ENCODE peak calls at places on chromosomes 5 and 9, in ten cellular contexts. One of them, this sample, is unnamed.
A peak's percentile ranks its signal among the peaks of the same experiment; 100 is the strongest.

GRCh38 chr5:135203593-135204036 is 169.6 kb upstream of the PITX1 start:
- DNase-seq in NB4: peak; percentile 47
- DNase-seq in colonic mucosa: no peak
- DNase-seq in fibroblast of lung: no peak
- DNase-seq in AG08396: no peak
- DNase-seq in GOT3: no peak
- DNase-seq in fibroblast of pulmonary artery: no peak
- DNase-seq in NCI-H2171: no peak
- DNase-seq in T-helper 2 cell: no peak
- DNase-seq in Peyer's patch: no peak
- DNase-seq in this sample: no peak

GRCh38 chr9:34633851-34634550 is 3.6 kb downstream of the SIGMAR1 start:
- DNase-seq in NB4: peak; percentile 93
- DNase-seq in colonic mucosa: peak; percentile 72
- DNase-seq in fibroblast of lung: peak; percentile 70
- DNase-seq in AG08396: peak; percentile 82
- DNase-seq in GOT3: peak; percentile 5
- DNase-seq in fibroblast of pulmonary artery: peak; percentile 77
- DNase-seq in NCI-H2171: no peak
- DNase-seq in T-helper 2 cell: peak; percentile 58
- DNase-seq in Peyer's patch: peak; percentile 79
- DNase-seq in this sample: peak; percentile 69

GRCh38 chr9:109498195-109499060 is at the start of gene PTPN3:
- DNase-seq in NB4: no peak
- DNase-seq in colonic mucosa: peak; percentile 45
- DNase-seq in fibroblast of lung: no peak
- DNase-seq in AG08396: peak; percentile 61
- DNase-seq in GOT3: no peak
- DNase-seq in fibroblast of pulmonary artery: no peak
- DNase-seq in NCI-H2171: peak; percentile 20
- DNase-seq in T-helper 2 cell: no peak
- DNase-seq in Peyer's patch: peak; percentile 67
- DNase-seq in this sample: no peak

GRCh38 chr5:120366047-120366446 is 98.1 kb upstream of the PRR16 start:
- DNase-seq in NB4: no peak
- DNase-seq in colonic mucosa: no peak
- DNase-seq in fibroblast of lung: peak; percentile 61
- DNase-seq in AG08396: peak; percentile 21
- DNase-seq in GOT3: no peak
- DNase-seq in fibroblast of pulmonary artery: peak; percentile 21
- DNase-seq in NCI-H2171: no peak
- DNase-seq in T-helper 2 cell: no peak
- DNase-seq in Peyer's patch: no peak
- DNase-seq in this sample: no peak

GRCh38 chr5:143398053-143398355 is 5.5 kb downstream of the NR3C1 start:
- DNase-seq in NB4: no peak
- DNase-seq in colonic mucosa: no peak
- DNase-seq in fibroblast of lung: peak; percentile 17
- DNase-seq in AG08396: no peak
- DNase-seq in GOT3: no peak
- DNase-seq in fibroblast of pulmonary artery: no peak
- DNase-seq in NCI-H2171: no peak
- DNase-seq in T-helper 2 cell: no peak
- DNase-seq in Peyer's patch: no peak
- DNase-seq in this sample: no peak

GRCh38 chr9:104575451-104575850 is 6.5 kb downstream of the OR13C8 start:
- DNase-seq in NB4: no peak
- DNase-seq in colonic mucosa: no peak
- DNase-seq in fibroblast of lung: no peak
- DNase-seq in AG08396: no peak
- DNase-seq in GOT3: no peak
- DNase-seq in fibroblast of pulmonary artery: no peak
- DNase-seq in NCI-H2171: no peak
- DNase-seq in T-helper 2 cell: no peak
- DNase-seq in Peyer's patch: no peak
- DNase-seq in this sample: no peak

GRCh38 chr9:107816187-107817021 is 326.8 kb upstream of the KLF4 start:
- DNase-seq in NB4: no peak
- DNase-seq in colonic mucosa: no peak
- DNase-seq in fibroblast of lung: no peak
- DNase-seq in AG08396: no peak
- DNase-seq in GOT3: no peak
- DNase-seq in fibroblast of pulmonary artery: no peak
- DNase-seq in NCI-H2171: no peak
- DNase-seq in T-helper 2 cell: no peak
- DNase-seq in Peyer's patch: no peak
- DNase-seq in this sample: no peak

GRCh38 chr5:7325975-7326911 is 69.7 kb upstream of the ADCY2 start:
- DNase-seq in NB4: no peak
- DNase-seq in colonic mucosa: no peak
- DNase-seq in fibroblast of lung: no peak
- DNase-seq in AG08396: no peak
- DNase-seq in GOT3: no peak
- DNase-seq in fibroblast of pulmonary artery: no peak
- DNase-seq in NCI-H2171: no peak
- DNase-seq in T-helper 2 cell: no peak
- DNase-seq in Peyer's patch: no peak
- DNase-seq in this sample: no peak

GRCh38 chr5:89988129-89988528 is 421.4 kb downstream of the CETN3 start:
- DNase-seq in NB4: no peak
- DNase-seq in colonic mucosa: no peak
- DNase-seq in fibroblast of lung: no peak
- DNase-seq in AG08396: no peak
- DNase-seq in GOT3: no peak
- DNase-seq in fibroblast of pulmonary artery: peak; percentile 58
- DNase-seq in NCI-H2171: no peak
- DNase-seq in T-helper 2 cell: no peak
- DNase-seq in Peyer's patch: no peak
- DNase-seq in this sample: no peak

GRCh38 chr9:113349044-113349433 is 302 bp upstream of the BSPRY start:
- DNase-seq in NB4: peak; percentile 17
- DNase-seq in colonic mucosa: no peak
- DNase-seq in fibroblast of lung: no peak
- DNase-seq in AG08396: no peak
- DNase-seq in GOT3: no peak
- DNase-seq in fibroblast of pulmonary artery: no peak
- DNase-seq in NCI-H2171: no peak
- DNase-seq in T-helper 2 cell: no peak
- DNase-seq in Peyer's patch: no peak
- DNase-seq in this sample: no peak

GRCh38 chr9:128317629-128318028 is 4.6 kb downstream of the TRUB2 start:
- DNase-seq in NB4: no peak
- DNase-seq in colonic mucosa: no peak
- DNase-seq in fibroblast of lung: no peak
- DNase-seq in AG08396: no peak
- DNase-seq in GOT3: no peak
- DNase-seq in fibroblast of pulmonary artery: no peak
- DNase-seq in NCI-H2171: no peak
- DNase-seq in T-helper 2 cell: no peak
- DNase-seq in Peyer's patch: no peak
- DNase-seq in this sample: no peak

GRCh38 chr5:58294598-58295298 is 165.1 kb downstream of the PLK2 start:
- DNase-seq in NB4: peak; percentile 44
- DNase-seq in colonic mucosa: no peak
- DNase-seq in fibroblast of lung: peak; percentile 15
- DNase-seq in AG08396: peak; percentile 8
- DNase-seq in GOT3: no peak
- DNase-seq in fibroblast of pulmonary artery: peak; percentile 23
- DNase-seq in NCI-H2171: no peak
- DNase-seq in T-helper 2 cell: no peak
- DNase-seq in Peyer's patch: no peak
- DNase-seq in this sample: no peak

GRCh38 chr9:134379774-134380431 is 53.6 kb downstream of the RXRA start:
- DNase-seq in NB4: no peak
- DNase-seq in colonic mucosa: no peak
- DNase-seq in fibroblast of lung: no peak
- DNase-seq in AG08396: no peak
- DNase-seq in GOT3: no peak
- DNase-seq in fibroblast of pulmonary artery: no peak
- DNase-seq in NCI-H2171: no peak
- DNase-seq in T-helper 2 cell: no peak
- DNase-seq in Peyer's patch: no peak
- DNase-seq in this sample: no peak

GRCh38 chr5:172776235-172776594 is 5.2 kb upstream of the DUSP1 start:
- DNase-seq in NB4: no peak
- DNase-seq in colonic mucosa: no peak
- DNase-seq in fibroblast of lung: no peak
- DNase-seq in AG08396: no peak
- DNase-seq in GOT3: no peak
- DNase-seq in fibroblast of pulmonary artery: no peak
- DNase-seq in NCI-H2171: no peak
- DNase-seq in T-helper 2 cell: no peak
- DNase-seq in Peyer's patch: no peak
- DNase-seq in this sample: no peak

GRCh38 chr5:124669956-124670671 is 76.3 kb downstream of the ZNF608 start:
- DNase-seq in NB4: no peak
- DNase-seq in colonic mucosa: no peak
- DNase-seq in fibroblast of lung: no peak
- DNase-seq in AG08396: no peak
- DNase-seq in GOT3: no peak
- DNase-seq in fibroblast of pulmonary artery: peak; percentile 39
- DNase-seq in NCI-H2171: no peak
- DNase-seq in T-helper 2 cell: no peak
- DNase-seq in Peyer's patch: no peak
- DNase-seq in this sample: no peak